ENCODE peak calls at places on chromosome 18, in seven cellular contexts. One of them, this sample, is unnamed.

GRCh38 chr18:21496277-21496835 is 104.1 kb downstream of the ESCO1 start:
- DNase-seq in adipocyte: no peak
- DNase-seq in right atrium auricular region: no peak
- DNase-seq in nephron progenitor cell: no peak
- DNase-seq in activated naive CD4-positive, alpha-beta T cell: no peak
- DNase-seq in smooth muscle cell of the brain vasculature: no peak
- DNase-seq in NCI-H1092 treated with DMSO at 0.1 percent for 48 hours: no peak
- DNase-seq in this sample: no peak

GRCh38 chr18:12879840-12880531 is 4.1 kb downstream of the PTPN2 start:
- DNase-seq in activated naive CD4-positive, alpha-beta T cell: no peak
- DNase-seq in nephron progenitor cell: no peak
- DNase-seq in NCI-H1092 treated with DMSO at 0.1 percent for 48 hours: no peak
- DNase-seq in adipocyte: no peak
- DNase-seq in smooth muscle cell of the brain vasculature: no peak
- DNase-seq in right atrium auricular region: no peak
- DNase-seq in this sample: no peak

GRCh38 chr18:77320960-77321559 is 71.4 kb downstream of the GALR1 start:
- DNase-seq in nephron progenitor cell: no peak
- DNase-seq in adipocyte: no peak
- DNase-seq in activated naive CD4-positive, alpha-beta T cell: no peak
- DNase-seq in NCI-H1092 treated with DMSO at 0.1 percent for 48 hours: peak
- DNase-seq in right atrium auricular region: no peak
- DNase-seq in smooth muscle cell of the brain vasculature: no peak
- DNase-seq in this sample: no peak

GRCh38 chr18:52615943-52616342 is 275.9 kb downstream of the DCC start:
- DNase-seq in NCI-H1092 treated with DMSO at 0.1 percent for 48 hours: no peak
- DNase-seq in right atrium auricular region: no peak
- DNase-seq in nephron progenitor cell: no peak
- DNase-seq in activated naive CD4-positive, alpha-beta T cell: no peak
- DNase-seq in smooth muscle cell of the brain vasculature: no peak
- DNase-seq in adipocyte: no peak
- DNase-seq in this sample: no peak

GRCh38 chr18:59779979-59780378 is 82.8 kb upstream of the CCBE1 start:
- DNase-seq in smooth muscle cell of the brain vasculature: no peak
- DNase-seq in nephron progenitor cell: no peak
- DNase-seq in NCI-H1092 treated with DMSO at 0.1 percent for 48 hours: no peak
- DNase-seq in activated naive CD4-positive, alpha-beta T cell: no peak
- DNase-seq in right atrium auricular region: no peak
- DNase-seq in adipocyte: peak
- DNase-seq in this sample: no peak

GRCh38 chr18:5285326-5285725 is 10.2 kb downstream of the ZBTB14 start:
- DNase-seq in activated naive CD4-positive, alpha-beta T cell: no peak
- DNase-seq in NCI-H1092 treated with DMSO at 0.1 percent for 48 hours: peak
- DNase-seq in adipocyte: no peak
- DNase-seq in nephron progenitor cell: no peak
- DNase-seq in smooth muscle cell of the brain vasculature: no peak
- DNase-seq in right atrium auricular region: no peak
- DNase-seq in this sample: no peak

GRCh38 chr18:46555724-46556123 is 101.3 kb downstream of the LOXHD1 start:
- DNase-seq in smooth muscle cell of the brain vasculature: no peak
- DNase-seq in nephron progenitor cell: peak
- DNase-seq in NCI-H1092 treated with DMSO at 0.1 percent for 48 hours: peak
- DNase-seq in adipocyte: no peak
- DNase-seq in right atrium auricular region: no peak
- DNase-seq in activated naive CD4-positive, alpha-beta T cell: no peak
- DNase-seq in this sample: no peak

GRCh38 chr18:21100141-21100540 is 11.5 kb downstream of the ROCK1 start:
- DNase-seq in NCI-H1092 treated with DMSO at 0.1 percent for 48 hours: no peak
- DNase-seq in nephron progenitor cell: no peak
- DNase-seq in activated naive CD4-positive, alpha-beta T cell: no peak
- DNase-seq in right atrium auricular region: no peak
- DNase-seq in adipocyte: peak
- DNase-seq in smooth muscle cell of the brain vasculature: no peak
- DNase-seq in this sample: no peak

GRCh38 chr18:23943903-23944624 is 70.5 kb upstream of the TTC39C start:
- DNase-seq in nephron progenitor cell: no peak
- DNase-seq in activated naive CD4-positive, alpha-beta T cell: no peak
- DNase-seq in adipocyte: peak
- DNase-seq in right atrium auricular region: no peak
- DNase-seq in smooth muscle cell of the brain vasculature: no peak
- DNase-seq in NCI-H1092 treated with DMSO at 0.1 percent for 48 hours: no peak
- DNase-seq in this sample: no peak

GRCh38 chr18:56637897-56638231 is 528 bp downstream of the TXNL1 start:
- DNase-seq in adipocyte: peak
- DNase-seq in right atrium auricular region: no peak
- DNase-seq in nephron progenitor cell: no peak
- DNase-seq in NCI-H1092 treated with DMSO at 0.1 percent for 48 hours: no peak
- DNase-seq in activated naive CD4-positive, alpha-beta T cell: no peak
- DNase-seq in smooth muscle cell of the brain vasculature: no peak
- DNase-seq in this sample: peak

GRCh38 chr18:50274044-50274442 is 7.3 kb downstream of the MBD1 start:
- DNase-seq in adipocyte: no peak
- DNase-seq in NCI-H1092 treated with DMSO at 0.1 percent for 48 hours: no peak
- DNase-seq in activated naive CD4-positive, alpha-beta T cell: no peak
- DNase-seq in right atrium auricular region: no peak
- DNase-seq in nephron progenitor cell: no peak
- DNase-seq in smooth muscle cell of the brain vasculature: no peak
- DNase-seq in this sample: no peak

GRCh38 chr18:74146756-74147155 is 878 bp downstream of the FBXO15 start:
- DNase-seq in right atrium auricular region: no peak
- DNase-seq in adipocyte: peak
- DNase-seq in NCI-H1092 treated with DMSO at 0.1 percent for 48 hours: no peak
- DNase-seq in activated naive CD4-positive, alpha-beta T cell: no peak
- DNase-seq in smooth muscle cell of the brain vasculature: no peak
- DNase-seq in nephron progenitor cell: no peak
- DNase-seq in this sample: no peak

GRCh38 chr18:4119813-4120212 is 335.3 kb downstream of the DLGAP1 start:
- DNase-seq in smooth muscle cell of the brain vasculature: no peak
- DNase-seq in nephron progenitor cell: no peak
- DNase-seq in NCI-H1092 treated with DMSO at 0.1 percent for 48 hours: no peak
- DNase-seq in adipocyte: no peak
- DNase-seq in activated naive CD4-positive, alpha-beta T cell: no peak
- DNase-seq in right atrium auricular region: no peak
- DNase-seq in this sample: no peak

GRCh38 chr18:70405051-70405450 is 116.2 kb downstream of the SOCS6 start:
- DNase-seq in smooth muscle cell of the brain vasculature: no peak
- DNase-seq in right atrium auricular region: no peak
- DNase-seq in nephron progenitor cell: no peak
- DNase-seq in adipocyte: no peak
- DNase-seq in NCI-H1092 treated with DMSO at 0.1 percent for 48 hours: no peak
- DNase-seq in activated naive CD4-positive, alpha-beta T cell: no peak
- DNase-seq in this sample: no peak

GRCh38 chr18:50678651-50679415 is 118.9 kb downstream of the MAPK4 start:
- DNase-seq in NCI-H1092 treated with DMSO at 0.1 percent for 48 hours: no peak
- DNase-seq in smooth muscle cell of the brain vasculature: no peak
- DNase-seq in right atrium auricular region: no peak
- DNase-seq in activated naive CD4-positive, alpha-beta T cell: no peak
- DNase-seq in adipocyte: no peak
- DNase-seq in nephron progenitor cell: no peak
- DNase-seq in this sample: no peak

GRCh38 chr18:9029131-9029530 is 73.4 kb upstream of the NDUFV2 start:
- DNase-seq in smooth muscle cell of the brain vasculature: no peak
- DNase-seq in nephron progenitor cell: no peak
- DNase-seq in NCI-H1092 treated with DMSO at 0.1 percent for 48 hours: no peak
- DNase-seq in adipocyte: peak
- DNase-seq in right atrium auricular region: no peak
- DNase-seq in activated naive CD4-positive, alpha-beta T cell: no peak
- DNase-seq in this sample: no peak

GRCh38 chr18:13213036-13213795 is 5.3 kb upstream of the LDLRAD4 start:
- DNase-seq in smooth muscle cell of the brain vasculature: no peak
- DNase-seq in NCI-H1092 treated with DMSO at 0.1 percent for 48 hours: no peak
- DNase-seq in adipocyte: no peak
- DNase-seq in nephron progenitor cell: no peak
- DNase-seq in right atrium auricular region: no peak
- DNase-seq in activated naive CD4-positive, alpha-beta T cell: no peak
- DNase-seq in this sample: no peak

GRCh38 chr18:79588636-79589481 is 90.7 kb upstream of the CTDP1 start:
- DNase-seq in activated naive CD4-positive, alpha-beta T cell: no peak
- DNase-seq in NCI-H1092 treated with DMSO at 0.1 percent for 48 hours: peak
- DNase-seq in nephron progenitor cell: peak
- DNase-seq in right atrium auricular region: peak
- DNase-seq in adipocyte: peak
- DNase-seq in smooth muscle cell of the brain vasculature: no peak
- DNase-seq in this sample: peak

GRCh38 chr18:12998332-12999060 is 7.3 kb downstream of the CEP192 start:
- DNase-seq in adipocyte: no peak
- DNase-seq in smooth muscle cell of the brain vasculature: no peak
- DNase-seq in NCI-H1092 treated with DMSO at 0.1 percent for 48 hours: no peak
- DNase-seq in right atrium auricular region: no peak
- DNase-seq in nephron progenitor cell: no peak
- DNase-seq in activated naive CD4-positive, alpha-beta T cell: no peak
- DNase-seq in this sample: no peak

GRCh38 chr18:59308201-59309014 is 10.0 kb downstream of the CPLX4 start:
- DNase-seq in nephron progenitor cell: peak
- DNase-seq in smooth muscle cell of the brain vasculature: no peak
- DNase-seq in NCI-H1092 treated with DMSO at 0.1 percent for 48 hours: peak
- DNase-seq in adipocyte: peak
- DNase-seq in right atrium auricular region: peak
- DNase-seq in activated naive CD4-positive, alpha-beta T cell: peak
- DNase-seq in this sample: peak

GRCh38 chr18:5058768-5059539 is 138.1 kb downstream of the AKAIN1 start:
- DNase-seq in activated naive CD4-positive, alpha-beta T cell: no peak
- DNase-seq in nephron progenitor cell: no peak
- DNase-seq in right atrium auricular region: no peak
- DNase-seq in smooth muscle cell of the brain vasculature: no peak
- DNase-seq in NCI-H1092 treated with DMSO at 0.1 percent for 48 hours: peak
- DNase-seq in adipocyte: no peak
- DNase-seq in this sample: no peak

GRCh38 chr18:71529708-71530303 is 1014.3 kb downstream of the CBLN2 start:
- DNase-seq in smooth muscle cell of the brain vasculature: peak
- DNase-seq in activated naive CD4-positive, alpha-beta T cell: no peak
- DNase-seq in right atrium auricular region: no peak
- DNase-seq in NCI-H1092 treated with DMSO at 0.1 percent for 48 hours: peak
- DNase-seq in adipocyte: no peak
- DNase-seq in nephron progenitor cell: no peak
- DNase-seq in this sample: no peak

GRCh38 chr18:10477121-10477862 is 22.9 kb downstream of the APCDD1 start:
- DNase-seq in NCI-H1092 treated with DMSO at 0.1 percent for 48 hours: no peak
- DNase-seq in activated naive CD4-positive, alpha-beta T cell: no peak
- DNase-seq in right atrium auricular region: no peak
- DNase-seq in smooth muscle cell of the brain vasculature: no peak
- DNase-seq in adipocyte: no peak
- DNase-seq in nephron progenitor cell: no peak
- DNase-seq in this sample: no peak

GRCh38 chr18:79612291-79613108 is 67.1 kb upstream of the CTDP1 start:
- DNase-seq in nephron progenitor cell: no peak
- DNase-seq in right atrium auricular region: no peak
- DNase-seq in activated naive CD4-positive, alpha-beta T cell: no peak
- DNase-seq in NCI-H1092 treated with DMSO at 0.1 percent for 48 hours: no peak
- DNase-seq in smooth muscle cell of the brain vasculature: no peak
- DNase-seq in adipocyte: no peak
- DNase-seq in this sample: peak

GRCh38 chr18:13379930-13380665 is 161.5 kb downstream of the LDLRAD4 start:
- DNase-seq in adipocyte: no peak
- DNase-seq in activated naive CD4-positive, alpha-beta T cell: no peak
- DNase-seq in NCI-H1092 treated with DMSO at 0.1 percent for 48 hours: peak
- DNase-seq in smooth muscle cell of the brain vasculature: no peak
- DNase-seq in nephron progenitor cell: no peak
- DNase-seq in right atrium auricular region: peak
- DNase-seq in this sample: no peak

GRCh38 chr18:28153485-28154065 is 23.4 kb downstream of the CDH2 start:
- DNase-seq in NCI-H1092 treated with DMSO at 0.1 percent for 48 hours: no peak
- DNase-seq in smooth muscle cell of the brain vasculature: no peak
- DNase-seq in right atrium auricular region: no peak
- DNase-seq in activated naive CD4-positive, alpha-beta T cell: no peak
- DNase-seq in adipocyte: no peak
- DNase-seq in nephron progenitor cell: no peak
- DNase-seq in this sample: no peak

This sample was measured in right lobe of liver.